ENCODE peak calls at places on chromosome 14, in five cellular contexts. U, A, M, C and W are unnamed samples.

GRCh38 chr14:56590535-56590951 is 10.9 kb downstream of the TMEM260 start:
- DNase-seq in U (peak; percentile 96), A (no peak), M (no peak), C (no peak), W (peak; percentile 88)

GRCh38 chr14:76007852-76008251 is 22.3 kb downstream of the IFT43 start:
- DNase-seq in U (no peak), A (no peak), M (no peak), C (no peak), W (no peak)

GRCh38 chr14:68772761-68773381 is 20.0 kb downstream of the ZFP36L1 start:
- DNase-seq in U (no peak), A (no peak), M (no peak), C (peak; percentile 17), W (no peak)

GRCh38 chr14:98826618-98827017 is 445.4 kb downstream of the BCL11B start:
- DNase-seq in U (no peak), A (no peak), M (no peak), C (no peak), W (no peak)

GRCh38 chr14:92780444-92780843 is 13.7 kb upstream of the GOLGA5 start:
- DNase-seq in U (no peak), A (no peak), M (no peak), C (no peak), W (no peak)

GRCh38 chr14:105329411-105330200 is 15.1 kb downstream of the PACS2 start:
- DNase-seq in U (no peak), A (peak; percentile 51), M (no peak), C (peak; percentile 37), W (no peak)

GRCh38 chr14:76456200-76456599 is 80.3 kb downstream of the ESRRB start:
- DNase-seq in U (peak; percentile 58), A (no peak), M (no peak), C (no peak), W (peak; percentile 67)

GRCh38 chr14:54570651-54571415 is 3.9 kb downstream of the SAMD4A start:
- DNase-seq in U (no peak), A (no peak), M (no peak), C (no peak), W (peak; percentile 68)

GRCh38 chr14:75915063-75915462 is 66.7 kb downstream of the TGFB3 start:
- DNase-seq in U (no peak), A (no peak), M (no peak), C (no peak), W (no peak)

DNA sequence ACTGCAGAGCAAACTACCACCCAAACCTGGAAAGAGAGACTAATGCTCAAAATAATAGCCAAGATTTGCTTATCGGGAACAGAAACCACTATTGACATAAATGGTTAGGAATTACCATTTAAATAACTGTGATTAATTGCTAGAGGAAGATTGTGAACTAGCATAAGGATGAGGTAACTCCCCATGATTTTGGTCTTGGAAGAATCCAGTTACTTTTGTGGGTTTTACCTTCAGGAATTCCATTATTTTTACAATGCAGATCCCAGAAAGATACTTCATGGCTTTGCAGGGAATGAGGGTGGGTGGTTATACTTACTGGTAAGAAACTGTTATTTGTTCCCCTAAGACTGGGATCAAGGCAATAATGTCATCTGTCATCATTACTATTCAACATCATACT is 652.9 kb upstream of the FLRT2 start:
- DNase-seq in U (no peak), A (no peak), M (no peak), C (no peak), W (no peak)
- H3K27ac ChIP-seq in U (no peak overlapping the region), A (no peak overlapping the region), M (no peak overlapping the region), C (no peak overlapping the region), W (no peak overlapping the region)

DNA sequence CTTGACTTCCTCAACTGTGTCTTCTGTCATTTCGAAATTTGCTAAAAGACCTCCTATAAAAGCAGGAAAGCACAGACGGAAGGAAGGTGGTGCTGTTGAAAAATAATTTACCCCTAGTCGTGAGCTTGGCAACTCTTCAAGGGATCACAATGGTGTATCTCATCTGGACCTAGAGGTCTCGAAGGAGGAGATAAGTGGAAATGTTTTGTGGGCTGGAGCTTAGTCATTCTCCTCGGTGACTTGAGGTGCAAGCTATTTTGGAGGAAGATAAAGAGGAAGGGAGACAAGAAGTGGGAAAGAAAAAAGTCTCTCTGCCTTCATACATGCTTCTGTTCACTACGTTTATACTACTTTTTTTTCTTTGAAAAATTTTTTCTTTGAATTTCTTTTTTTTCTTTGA is 89.9 kb downstream of the FLRT2 start:
- DNase-seq in U (no peak), A (no peak), M (no peak), C (no peak), W (no peak)
- H3K4me3 ChIP-seq in U (no peak overlapping the region), A (no peak overlapping the region), M (no peak overlapping the region), C (no peak overlapping the region), W (no peak overlapping the region)

GRCh38 chr14:22599349-22599748 is 1.2 kb downstream of the ABHD4 start:
- DNase-seq in U (no peak), A (no peak), M (no peak), C (no peak), W (no peak)
- H3K27ac ChIP-seq in U (no peak overlapping the region), A (peak overlapping the region; percentile 94), M (peak overlapping the region; percentile 72), C (no peak overlapping the region), W (peak overlapping the region; percentile 82)

DNA sequence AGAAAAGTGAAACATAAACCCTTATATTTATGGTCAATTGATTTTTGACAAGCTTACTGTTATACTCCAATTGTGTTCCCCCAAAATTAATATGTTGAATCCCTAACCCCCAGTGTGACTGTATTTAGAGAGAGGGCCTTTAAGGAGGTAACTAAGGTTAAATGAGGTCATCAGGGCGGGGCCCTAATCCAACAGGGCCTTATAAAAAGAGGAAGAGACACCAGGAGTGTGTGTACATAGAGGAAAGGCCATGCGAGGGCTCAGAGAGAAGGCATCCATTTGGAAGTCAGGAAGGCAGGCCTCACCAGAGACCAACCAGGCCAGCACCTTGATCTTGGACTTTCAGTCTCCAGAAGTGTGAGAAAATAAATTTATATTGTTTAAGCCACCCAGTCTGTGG is 6.5 kb upstream of the VTI1B start:
- DNase-seq in U (no peak), A (no peak), M (no peak), C (peak; percentile 50), W (no peak)
- H3K4me3 ChIP-seq in U (no peak overlapping the region), A (no peak overlapping the region), M (no peak overlapping the region), C (no peak overlapping the region), W (no peak overlapping the region)

GRCh38 chr14:44897844-44898151 is 63.9 kb downstream of the KLHL28 start:
- DNase-seq in U (no peak), A (no peak), M (no peak), C (no peak), W (no peak)
- H3K27ac ChIP-seq in U (peak overlapping the region; percentile 88), A (peak overlapping the region; percentile 99), M (peak overlapping the region; percentile 96), C (peak overlapping the region; percentile 91), W (peak overlapping the region; percentile 95)

GRCh38 chr14:103121846-103122577 is 1.2 kb upstream of the TNFAIP2 start:
- DNase-seq in U (peak; percentile 88), A (peak; percentile 95), M (peak; percentile 81), C (peak; percentile 90), W (peak; percentile 94)
- H3K4me3 ChIP-seq in U (peak overlapping the region; percentile 41), A (peak overlapping the region; percentile 79), M (no peak overlapping the region), C (no peak overlapping the region), W (no peak overlapping the region)

GRCh38 chr14:23364604-23365352 is at the start of gene EFS:
- DNase-seq in U (peak; percentile 43), A (no peak), M (no peak), C (peak; percentile 75), W (peak; percentile 54)
- H3K27ac ChIP-seq in U (peak within 1 kb of the TSS; percentile 91), A (peak within 1 kb of the TSS; percentile 61), M (peak within 1 kb of the TSS; percentile 87), C (peak within 1 kb of the TSS; percentile 78), W (peak within 1 kb of the TSS; percentile 83)

DNA sequence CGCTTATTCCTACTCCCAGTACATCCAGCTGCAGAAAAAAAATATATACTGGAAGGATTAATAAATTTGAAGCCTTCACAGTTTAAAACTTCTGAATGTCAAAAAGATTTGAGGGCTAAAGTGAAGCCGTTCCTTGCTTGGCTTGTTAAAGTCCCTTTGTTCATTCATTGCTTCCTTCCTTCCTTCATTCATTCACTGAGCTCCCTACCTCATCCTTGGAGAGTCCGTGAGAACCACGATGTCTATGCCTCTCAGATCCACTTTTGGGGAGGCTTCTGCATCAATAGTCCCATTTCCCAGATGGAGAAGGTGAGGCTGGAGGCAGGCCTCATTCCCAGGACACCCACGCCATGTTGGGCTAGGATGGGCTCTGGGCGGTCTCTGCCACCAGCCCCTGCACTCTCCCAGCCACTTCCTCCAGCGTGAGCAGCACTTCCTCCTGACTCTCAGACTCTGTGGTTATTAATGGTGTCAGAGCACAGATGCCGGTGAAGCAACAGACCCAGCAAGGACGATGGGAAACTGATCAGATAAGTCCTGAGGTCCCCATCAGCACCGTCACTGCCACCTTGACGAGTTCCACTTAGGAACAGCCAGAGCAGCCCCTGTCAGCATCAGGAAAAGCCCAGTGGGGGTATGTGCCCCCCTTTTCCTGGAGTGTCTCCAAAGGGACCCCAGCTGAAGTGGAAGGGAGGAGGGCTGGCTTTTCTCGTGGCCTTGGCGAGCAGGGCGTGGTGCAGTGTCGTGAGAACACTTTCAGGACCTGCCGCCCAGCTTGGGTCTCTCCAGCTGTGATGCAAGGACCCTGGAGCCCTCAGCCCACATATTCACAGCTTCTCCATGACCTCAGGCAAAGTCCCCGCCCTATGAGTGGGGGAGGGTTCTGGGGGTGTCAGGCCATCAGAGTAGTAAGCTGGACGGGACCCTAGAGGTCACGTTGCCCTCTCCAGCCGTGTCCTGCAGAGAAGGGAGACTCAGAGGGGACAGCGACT is 21.2 kb downstream of the ASB2 start:
- DNase-seq in U (no peak), A (peak; percentile 54), M (no peak), C (no peak), W (no peak)
- H3K4me3 ChIP-seq in U (no peak overlapping the region), A (no peak overlapping the region), M (no peak overlapping the region), C (no peak overlapping the region), W (peak overlapping the region; percentile 30)

GRCh38 chr14:90814806-90815566 is 1.2 kb downstream of the TTC7B start:
- DNase-seq in U (no peak), A (no peak), M (no peak), C (no peak), W (no peak)
- H3K27ac ChIP-seq in U (peak overlapping the region; percentile 43), A (peak overlapping the region; percentile 63), M (no peak overlapping the region), C (no peak overlapping the region), W (no peak overlapping the region)